ENCODE peak calls at places on chromosomes 13 and 19, in seven cellular contexts. C is prostate gland, X is transverse colon, S is A549, I is body of pancreas, M is uterus, V is right lobe of liver. H is an unnamed sample. For H3K4me1, the result is how much of the 10 kb centered on the place peaks cover.

GRCh38 chr19:35363711-35364425 is 5.6 kb downstream of the FFAR3 start:
- DNase-seq in C (no peak), X (no peak), S (no peak), I (no peak), M (no peak), V (no peak), H (no peak)

GRCh38 chr19:42596391-42597071 is 1.8 kb upstream of the CEACAM8 start:
- DNase-seq in C (peak), X (peak), S (peak), I (peak), M (no peak), V (peak), H (peak)

GRCh38 chr19:43148233-43148632 is 38.1 kb downstream of the PSG5 start:
- DNase-seq in C (peak), X (no peak), S (no peak), I (no peak), M (no peak), V (no peak), H (no peak)

GRCh38 chr19:40025938-40026596 is 29.2 kb downstream of the ZNF546 start:
- DNase-seq in C (no peak), X (no peak), S (no peak), I (no peak), M (no peak), V (no peak), H (no peak)

GRCh38 chr19:46351241-46352041 is 4.6 kb downstream of the PPP5C start:
- DNase-seq in C (peak), X (peak), S (no peak), I (peak), M (peak), V (no peak), H (peak)

GRCh38 chr13:79482271-79482970 is 1.5 kb downstream of the NDFIP2 start:
- DNase-seq in C (no peak), X (no peak), S (no peak), I (no peak), M (no peak), V (no peak), H (no peak)

GRCh38 chr19:51114087-51114714 is 6.0 kb upstream of the CTU1 start:
- DNase-seq in C (no peak), X (no peak), S (no peak), I (no peak), M (no peak), V (no peak), H (no peak)

GRCh38 chr13:98997051-98997730 is 19.3 kb upstream of the DOCK9 start:
- DNase-seq in C (no peak), X (no peak), S (no peak), I (no peak), M (no peak), V (no peak), H (no peak)

GRCh38 chr13:49279112-49279511 is 31.4 kb downstream of the CDADC1 start:
- DNase-seq in C (no peak), X (no peak), S (no peak), I (no peak), M (no peak), V (no peak), H (no peak)

GRCh38 chr19:1214299-1214861 is 8.8 kb downstream of the STK11 start:
- DNase-seq in C (no peak), X (no peak), S (no peak), I (no peak), M (no peak), V (peak), H (peak)

GRCh38 chr13:114101831-114102520 is 30.4 kb downstream of the RASA3 start:
- DNase-seq in C (no peak), X (peak), S (no peak), I (peak), M (peak), V (peak), H (no peak)

GRCh38 chr19:1455336-1456120 is 5.6 kb downstream of the APC2 start:
- DNase-seq in C (no peak), X (peak), S (peak), I (peak), M (peak), V (peak), H (peak)

GRCh38 chr19:10010247-10010691 is at the start of gene COL5A3:
- DNase-seq in C (peak), X (peak), S (no peak), I (peak), M (peak), V (no peak), H (peak)

GRCh38 chr19:1910169-1910568 is 5.0 kb downstream of the ADAT3 start:
- DNase-seq in C (no peak), X (no peak), S (no peak), I (no peak), M (no peak), V (no peak), H (no peak)

GRCh38 chr19:45231891-45232290 is 13.3 kb downstream of the EXOC3L2 start:
- DNase-seq in C (no peak), X (no peak), S (no peak), I (no peak), M (no peak), V (no peak), H (no peak)

GRCh38 chr19:49932731-49933131 is 3.4 kb upstream of the NUP62 start:
- DNase-seq in C (no peak), X (no peak), S (no peak), I (no peak), M (no peak), V (no peak), H (no peak)

GRCh38 chr13:79409828-79410227 is 3.8 kb upstream of the RBM26 start:
- DNase-seq in C (no peak), X (no peak), S (no peak), I (no peak), M (no peak), V (no peak), H (no peak)

GRCh38 chr13:100495455-100495854 is 93.1 kb downstream of the GGACT start:
- DNase-seq in C (no peak), X (no peak), S (no peak), I (no peak), M (no peak), V (no peak), H (no peak)

DNA sequence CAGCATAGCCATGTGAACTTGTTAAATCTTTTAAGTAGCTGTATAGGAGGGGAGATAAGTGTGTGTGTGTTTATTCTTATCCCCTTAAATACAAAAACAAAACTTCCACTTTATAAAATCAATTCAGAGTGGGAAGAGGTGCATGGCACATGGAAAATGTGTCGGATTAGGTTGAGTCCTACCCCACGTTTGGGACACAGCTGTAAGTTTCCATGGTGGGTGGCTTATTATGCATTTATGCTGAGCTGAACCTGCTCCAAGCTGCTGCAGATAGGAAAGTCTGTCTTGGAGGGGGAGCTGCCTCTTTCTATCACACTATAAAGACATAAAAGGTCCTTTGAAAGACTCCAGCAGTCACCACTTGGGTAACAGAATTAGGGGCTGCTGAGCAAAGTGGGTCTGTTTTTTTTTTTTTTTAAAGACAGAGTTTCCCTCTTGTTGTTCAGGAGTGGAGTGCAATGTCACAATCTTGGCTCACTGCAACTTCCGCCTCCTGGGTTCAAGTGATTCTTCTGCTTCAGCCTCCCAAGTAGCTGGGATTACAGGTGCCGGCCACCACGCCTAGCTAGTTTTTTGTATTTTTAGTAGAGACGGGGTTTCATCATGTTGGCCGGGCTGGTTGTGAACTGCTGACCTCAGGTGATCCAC is 15.2 kb downstream of the ACTN4 start:
- DNase-seq in C (no peak), X (no peak), S (no peak), I (no peak), M (no peak), V (no peak), H (no peak)
- H3K4me1 ChIP-seq in C (half or more), X (half or more), S (half or more), I (half or more), M (under half), V (under half), H (half or more)

GRCh38 chr19:19619121-19619848 is 798 bp upstream of the PBX4 start:
- DNase-seq in C (no peak), X (no peak), S (no peak), I (no peak), M (no peak), V (no peak), H (no peak)

GRCh38 chr19:19619849-19620210 is 1.3 kb upstream of the PBX4 start:
- DNase-seq in C (no peak), X (no peak), S (no peak), I (no peak), M (no peak), V (no peak), H (no peak)

GRCh38 chr19:19615086-19615485 is 3.4 kb downstream of the PBX4 start:
- DNase-seq in C (no peak), X (no peak), S (no peak), I (no peak), M (no peak), V (no peak), H (no peak)

GRCh38 chr19:19623383-19623782 is 4.6 kb downstream of the LPAR2 start:
- DNase-seq in C (no peak), X (no peak), S (no peak), I (no peak), M (no peak), V (no peak), H (no peak)

DNA sequence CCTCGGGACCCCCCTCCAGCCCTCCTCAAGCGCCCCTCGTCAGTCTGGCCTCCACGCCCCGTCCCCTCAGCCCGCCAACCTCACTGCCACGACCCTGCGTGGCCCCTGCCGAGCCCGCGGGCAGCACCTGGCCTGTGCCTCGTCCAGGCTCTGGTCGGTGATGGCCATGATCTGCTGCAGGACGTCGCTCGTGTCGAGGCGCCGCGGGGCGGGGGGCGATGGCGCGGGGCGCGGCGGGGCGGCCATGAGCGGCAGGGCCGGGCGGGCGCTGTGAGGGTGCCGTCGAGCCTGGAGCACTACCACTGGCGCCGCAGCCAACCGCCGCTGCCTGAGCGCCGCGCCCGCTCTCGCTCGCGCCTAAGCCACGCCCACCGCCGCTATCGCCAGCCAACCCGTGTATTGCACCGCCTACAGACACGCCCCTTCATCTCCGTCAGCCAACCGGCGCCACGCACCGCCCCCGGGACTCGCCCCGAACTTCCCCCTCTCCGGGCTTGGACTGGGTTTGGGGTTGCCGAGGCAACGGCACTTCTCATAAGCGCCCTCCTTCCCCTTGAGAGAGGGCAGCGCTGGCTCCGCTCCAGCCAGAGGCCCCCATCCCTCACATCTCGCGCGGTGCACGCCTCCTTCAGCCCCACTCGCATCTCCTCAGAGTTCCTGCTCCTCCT is at the start of gene PBX4:
- DNase-seq in C (peak), X (peak), S (peak), I (peak), M (peak), V (peak), H (peak)
- TF ChIP-seq POLR2A in C (peak), X (peak), S (no peak), I (no peak), M (no peak), V (peak), H (no peak)

DNA sequence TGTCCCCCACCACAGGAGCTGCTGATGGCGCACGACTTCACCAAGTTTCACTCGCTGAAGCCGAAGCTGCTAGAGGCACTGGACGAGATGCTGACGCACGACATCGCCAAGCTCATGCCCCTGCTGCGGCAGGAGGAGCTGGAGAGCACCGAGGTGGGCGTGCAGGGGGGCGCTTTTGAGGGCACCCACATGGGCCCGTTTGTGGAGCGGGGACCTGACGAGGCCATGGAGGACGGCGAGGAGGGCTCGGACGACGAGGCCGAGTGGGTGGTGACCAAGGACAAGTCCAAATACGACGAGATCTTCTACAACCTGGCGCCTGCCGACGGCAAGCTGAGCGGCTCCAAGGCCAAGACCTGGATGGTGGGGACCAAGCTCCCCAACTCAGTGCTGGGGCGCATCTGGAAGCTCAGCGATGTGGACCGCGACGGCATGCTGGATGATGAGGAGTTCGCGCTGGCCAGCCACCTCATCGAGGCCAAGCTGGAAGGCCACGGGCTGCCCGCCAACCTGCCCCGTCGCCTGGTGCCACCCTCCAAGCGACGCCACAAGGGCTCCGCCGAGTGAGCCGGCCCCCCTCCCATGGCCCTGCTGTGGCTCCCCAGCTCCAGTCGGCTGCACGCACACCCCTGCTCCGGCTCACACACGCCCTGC is 4.4 kb upstream of the NOP53 start:
- DNase-seq in C (no peak), X (no peak), S (no peak), I (no peak), M (no peak), V (no peak), H (no peak)
- H3K4me1 ChIP-seq in C (under half), X (under half), S (under half), I (under half), M (under half), V (under half), H (under half)

DNA sequence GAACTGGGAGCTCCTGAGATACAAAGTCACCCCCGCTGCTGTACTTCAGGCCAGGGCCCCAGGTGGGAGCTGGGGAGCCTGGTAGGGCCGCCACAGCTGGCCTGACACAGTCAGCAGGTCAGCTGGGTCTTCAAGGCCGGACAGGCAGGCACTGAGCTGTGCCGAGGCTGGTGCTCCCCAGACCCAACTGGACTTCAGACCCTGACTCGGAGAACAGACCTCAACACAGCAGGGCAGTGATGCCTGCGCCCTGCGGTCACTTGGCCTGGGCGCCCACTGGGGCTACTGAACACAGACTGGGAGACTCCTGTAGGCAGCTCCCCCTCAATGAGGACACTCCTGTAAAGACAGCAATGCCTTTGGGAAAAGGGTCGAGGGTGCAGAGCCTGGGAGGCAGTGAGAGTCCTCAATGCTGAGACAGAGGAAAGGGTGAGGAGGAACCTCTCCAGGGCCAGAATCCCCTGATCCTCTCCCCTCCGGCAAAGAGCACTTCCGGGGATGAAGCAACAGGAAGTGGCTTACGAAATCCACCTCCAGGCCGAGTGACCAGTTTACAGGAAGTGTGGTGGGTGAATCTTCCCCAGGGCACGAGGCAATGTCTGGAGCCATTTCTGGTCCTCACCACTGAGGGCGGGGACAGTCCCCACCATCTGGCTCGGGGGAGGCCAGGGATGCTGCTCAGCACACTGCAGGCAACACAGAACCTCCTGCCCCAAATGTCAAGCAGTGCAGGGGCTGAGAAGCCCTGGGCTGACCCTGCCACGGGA is 40.8 kb upstream of the ISYNA1 start:
- DNase-seq in C (no peak), X (peak), S (peak), I (peak), M (peak), V (peak), H (peak)
- TF ChIP-seq POLR2A in C (no peak), X (no peak), S (no peak), I (no peak), M (no peak), V (peak), H (no peak)

DNA sequence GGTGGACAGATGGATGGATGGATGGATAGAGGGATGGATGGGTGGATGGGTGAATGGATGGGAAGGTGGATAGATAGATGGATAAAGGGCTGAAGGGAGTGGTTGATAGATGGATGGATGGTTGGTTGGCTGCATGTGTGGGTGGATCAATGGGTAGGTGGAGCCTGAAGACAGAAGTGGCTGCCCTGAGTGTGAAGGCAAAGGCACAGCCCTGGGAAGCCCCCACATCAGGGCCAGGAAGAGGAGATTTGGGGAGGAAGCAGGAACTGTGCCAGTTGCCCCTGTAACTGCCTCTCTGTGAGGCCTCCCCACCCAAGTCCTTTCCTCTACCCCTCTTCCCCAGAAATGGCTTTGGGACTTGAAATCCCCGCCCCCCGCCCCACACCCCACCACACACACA is 43.4 kb upstream of the NFIC start:
- DNase-seq in C (no peak), X (no peak), S (no peak), I (no peak), M (no peak), V (no peak), H (no peak)
- H3K4me1 ChIP-seq in C (under half), X (under half), S (under half), I (under half), M (under half), V (under half), H (under half)

GRCh38 chr19:6481541-6482342 is at the start of gene DENND1C:
- DNase-seq in C (no peak), X (peak), S (no peak), I (peak), M (no peak), V (peak), H (no peak)
- TF ChIP-seq POLR2A in C (no peak), X (peak), S (no peak), I (no peak), M (no peak), V (no peak), H (no peak)

GRCh38 chr13:30735025-30735967 is at the start of gene ALOX5AP:
- DNase-seq in C (no peak), X (peak), S (no peak), I (no peak), M (no peak), V (no peak), H (no peak)
- H3K4me1 ChIP-seq in C (under half), X (under half), S (under half), I (under half), M (under half), V (under half), H (under half)

GRCh38 chr13:30114586-30115256 is 192.6 kb downstream of the KATNAL1 start:
- DNase-seq in C (peak), X (peak), S (peak), I (peak), M (peak), V (peak), H (peak)
- TF ChIP-seq POLR2A in C (peak), X (no peak), S (peak), I (peak), M (no peak), V (peak), H (no peak)

GRCh38 chr13:40596484-40596883 is 70.0 kb downstream of the FOXO1 start:
- DNase-seq in C (no peak), X (no peak), S (no peak), I (no peak), M (no peak), V (no peak), H (no peak)
- H3K4me1 ChIP-seq in C (under half), X (under half), S (under half), I (half or more), M (under half), V (under half), H (half or more)

H was measured in heart left ventricle.